ENCODE peak calls at places on chromosomes 13 and 19, in seven cellular contexts. W is Caco-2, G is AG04450, S is body of pancreas, C is ovary, R is SK-N-SH, Q is fibroblast of mammary gland. Y is an unnamed sample.

GRCh38 chr19:33350538-33351309 is 22.8 kb upstream of the CEBPG start:
- DNase-seq in C (no peak), Q (peak; percentile 98), W (no peak), S (peak; percentile 14), R (no peak), G (no peak), Y (no peak)

GRCh38 chr19:6273701-6274601 is 5.8 kb downstream of the MLLT1 start:
- DNase-seq in G (no peak), Q (peak; percentile 96), W (no peak), R (peak; percentile 74), S (peak; percentile 87), C (peak; percentile 80), Y (peak; percentile 94)

GRCh38 chr19:50315773-50316448 is 13.3 kb downstream of the KCNC3 start:
- DNase-seq in S (no peak), Q (no peak), G (no peak), R (peak; percentile 84), C (no peak), W (peak; percentile 68), Y (no peak)

GRCh38 chr19:12647490-12648071 is 19.0 kb downstream of the MAN2B1 start:
- DNase-seq in G (no peak), W (no peak), C (peak; percentile 78), R (peak; percentile 88), S (peak; percentile 88), Q (no peak), Y (peak; percentile 86)

GRCh38 chr19:48568345-48568886 is 16.4 kb downstream of the SULT2B1 start:
- DNase-seq in R (peak; percentile 68), C (peak; percentile 78), Q (peak; percentile 91), G (peak; percentile 59), W (no peak), S (peak; percentile 83), Y (peak; percentile 92)

GRCh38 chr19:38444026-38444425 is 10.5 kb downstream of the RYR1 start:
- DNase-seq in R (no peak), C (no peak), G (no peak), W (no peak), Q (no peak), S (no peak), Y (no peak)

GRCh38 chr13:97384366-97384765 is 49.6 kb upstream of the RAP2A start:
- DNase-seq in C (no peak), R (no peak), S (no peak), W (no peak), Q (no peak), G (no peak), Y (no peak)

GRCh38 chr19:6108721-6109633 is 1.3 kb downstream of the RFX2 start:
- DNase-seq in C (peak; percentile 78), S (peak; percentile 42), G (no peak), Q (peak; percentile 59), R (peak; percentile 61), W (peak; percentile 39), Y (peak; percentile 67)

GRCh38 chr13:99028890-99029289 is 51.0 kb upstream of the DOCK9 start:
- DNase-seq in Q (no peak), C (no peak), S (peak; percentile 20), R (no peak), G (no peak), W (no peak), Y (no peak)

GRCh38 chr19:54035215-54036178 is 28.2 kb downstream of the VSTM1 start:
- DNase-seq in R (no peak), S (no peak), C (no peak), Q (peak; percentile 94), G (peak; percentile 50), W (no peak), Y (no peak)

GRCh38 chr19:33502991-33503790 is 18.4 kb downstream of the PEPD start:
- DNase-seq in C (no peak), Q (no peak), S (no peak), R (no peak), G (no peak), W (no peak), Y (no peak)

GRCh38 chr13:84737671-84738070 is 855.4 kb upstream of the SLITRK1 start:
- DNase-seq in C (no peak), R (no peak), G (no peak), Q (no peak), S (no peak), W (no peak), Y (no peak)

GRCh38 chr13:21435710-21436151 is 23.4 kb downstream of the ZDHHC20 start:
- DNase-seq in C (no peak), S (peak; percentile 70), Q (peak; percentile 91), G (peak; percentile 23), R (no peak), W (no peak), Y (peak; percentile 82)

GRCh38 chr13:99926014-99926731 is 45.4 kb downstream of the ZIC5 start:
- DNase-seq in W (no peak), S (peak; percentile 52), Q (peak; percentile 49), C (peak; percentile 22), G (no peak), R (peak; percentile 38), Y (peak; percentile 48)

GRCh38 chr13:53010374-53011105 is 18.1 kb upstream of the OLFM4 start:
- DNase-seq in R (no peak), C (no peak), S (peak; percentile 81), G (no peak), W (no peak), Q (no peak), Y (no peak)

GRCh38 chr13:112113355-112113754 is 46.4 kb downstream of the SOX1 start:
- DNase-seq in Q (no peak), R (no peak), S (no peak), W (no peak), C (no peak), G (no peak), Y (no peak)

GRCh38 chr19:4660181-4660791 is 9.9 kb downstream of the MYDGF start:
- DNase-seq in W (peak; percentile 64), R (no peak), G (no peak), S (no peak), Q (no peak), C (no peak), Y (no peak)

DNA sequence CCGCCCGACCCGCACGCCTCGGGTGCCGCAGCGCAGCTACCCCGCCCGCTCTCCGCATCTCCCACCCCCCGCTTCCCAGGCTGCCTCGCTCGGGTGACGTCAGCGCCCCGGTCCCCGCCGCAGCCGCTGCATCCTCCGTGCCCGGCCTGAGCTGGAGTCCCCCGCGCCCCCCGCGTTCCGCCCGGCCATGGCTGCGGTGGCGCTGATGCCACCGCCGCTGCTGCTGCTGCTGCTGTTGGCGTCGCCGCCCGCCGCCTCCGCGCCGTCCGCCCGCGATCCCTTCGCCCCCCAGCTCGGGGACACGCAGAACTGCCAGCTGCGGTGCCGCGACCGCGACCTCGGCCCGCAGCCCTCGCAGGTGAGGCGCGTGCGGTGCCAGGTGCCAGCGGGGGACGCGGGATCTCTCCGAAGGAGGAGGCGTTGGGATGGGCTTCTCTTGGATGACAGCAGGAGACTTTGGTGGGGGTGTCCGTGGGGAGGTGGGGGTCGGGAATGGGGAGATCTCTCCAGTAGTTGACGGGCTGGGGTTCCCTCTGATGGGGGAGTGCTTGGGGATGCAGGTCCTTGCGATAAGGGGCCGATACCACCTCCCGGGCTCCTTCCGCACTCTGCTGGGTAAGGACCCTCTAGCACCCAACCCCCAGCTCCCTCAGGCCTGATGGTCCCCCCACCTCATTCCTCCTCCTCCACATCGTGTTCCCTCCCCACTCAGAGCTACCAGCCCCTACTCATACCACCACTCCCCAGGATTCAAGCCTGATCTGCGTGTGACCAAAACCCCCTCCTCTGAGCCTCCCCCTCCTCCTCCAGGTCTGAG is at the start of gene TMEM59L:
- DNase-seq in S (peak; percentile 42), Q (no peak), C (peak; percentile 56), R (peak; percentile 95), W (no peak), G (no peak), Y (no peak)
- H3K4me3 ChIP-seq in S (no peak within 1 kb of the TSS), Q (peak within 1 kb of the TSS; percentile 12), C (peak within 1 kb of the TSS; percentile 12), R (peak within 1 kb of the TSS; percentile 73), W (peak within 1 kb of the TSS; percentile 30), G (peak within 1 kb of the TSS; percentile 57), Y (no peak within 1 kb of the TSS)

DNA sequence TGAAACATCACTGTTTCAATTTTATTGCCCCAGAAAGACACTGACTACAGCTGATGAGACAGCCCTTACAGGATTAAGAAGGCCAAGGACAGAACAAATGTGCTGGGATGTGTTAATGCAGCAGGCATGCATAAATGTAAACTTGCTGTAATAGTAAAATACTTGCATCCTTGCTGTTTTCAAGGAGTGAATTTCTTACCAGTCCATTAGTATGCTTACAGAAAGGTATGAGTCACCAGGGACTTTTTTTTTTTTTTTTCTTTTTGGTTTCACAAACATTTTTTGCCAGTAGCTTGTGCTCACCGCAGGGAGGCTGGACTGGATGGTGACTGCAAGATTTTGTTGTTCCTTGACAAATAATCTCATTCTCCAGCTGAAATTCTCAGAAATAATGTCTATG is 55.1 kb downstream of the GPR180 start:
- DNase-seq in Q (peak; percentile 97), G (peak; percentile 91), W (no peak), R (no peak), S (no peak), C (no peak), Y (no peak)
- TF ChIP-seq CTCF in Q (no peak), G (peak; percentile 39), W (no peak), R (no peak), S (no peak), C (no peak), Y (no peak)

DNA sequence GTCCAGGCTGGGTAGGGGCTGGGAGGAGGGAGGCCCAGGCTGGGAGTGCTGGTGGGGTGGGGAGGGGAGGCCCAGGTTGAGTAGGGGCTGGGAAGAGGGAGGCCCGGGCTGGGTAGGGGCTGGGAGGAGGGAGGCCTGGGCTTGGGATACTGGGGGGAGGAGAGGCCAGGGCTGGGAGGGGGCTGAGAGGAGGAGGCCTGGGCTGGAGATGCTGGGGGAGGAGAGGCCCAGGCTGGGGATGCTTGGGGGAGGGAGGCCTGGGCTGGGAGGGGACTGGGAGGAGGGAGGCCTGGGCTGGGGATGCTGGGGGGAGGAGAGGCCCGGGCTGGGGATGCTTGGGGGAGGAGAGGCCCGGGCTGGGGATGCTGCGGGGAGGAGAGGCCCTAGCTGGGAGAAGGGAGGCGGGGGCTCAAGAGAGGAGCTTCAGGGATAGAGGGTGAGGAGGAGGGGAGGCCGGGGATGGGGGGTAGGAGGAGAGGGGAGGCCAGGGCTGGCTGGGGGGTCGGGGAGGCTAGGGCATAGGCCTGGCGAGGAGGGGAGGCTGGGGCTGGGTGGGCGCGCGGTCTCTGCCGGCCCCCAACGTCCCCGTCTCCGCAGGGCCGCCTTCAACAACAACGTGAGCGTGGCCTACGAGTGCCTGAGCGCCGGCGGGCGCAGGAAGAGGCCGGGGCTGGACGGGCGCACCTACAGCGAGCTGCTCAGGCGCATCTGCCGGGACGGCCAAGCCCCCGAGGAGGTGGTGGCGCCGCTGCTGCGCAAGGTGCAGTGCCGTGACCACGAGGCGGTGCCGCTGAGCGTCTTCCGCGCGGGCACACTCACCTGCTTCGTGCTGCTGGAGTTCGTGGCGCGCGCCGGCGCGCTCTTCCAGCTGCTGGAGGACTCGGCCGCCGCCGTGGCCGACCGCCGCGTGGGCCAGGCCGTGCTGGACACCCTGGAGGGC is 11.3 kb downstream of the TPGS1 start:
- DNase-seq in S (no peak), W (peak; percentile 84), G (no peak), R (no peak), C (no peak), Q (no peak), Y (no peak)
- H3K4me3 ChIP-seq in S (no peak overlapping the region), W (no peak overlapping the region), G (no peak overlapping the region), R (no peak overlapping the region), C (no peak overlapping the region), Q (no peak overlapping the region), Y (no peak overlapping the region)

GRCh38 chr13:61040180-61040579 is 375.5 kb downstream of the PCDH20 start:
- DNase-seq in Q (no peak), S (no peak), W (no peak), C (no peak), R (no peak), G (no peak), Y (no peak)
- TF ChIP-seq CTCF in Q (no peak), S (no peak), W (no peak), C (no peak), R (no peak), G (no peak), Y (no peak)

GRCh38 chr13:20320885-20321284 is 88.8 kb upstream of the GJB6 start:
- DNase-seq in Q (no peak), C (no peak), W (no peak), S (no peak), R (no peak), G (no peak), Y (no peak)
- H3K4me3 ChIP-seq in Q (no peak overlapping the region), C (no peak overlapping the region), W (no peak overlapping the region), S (no peak overlapping the region), R (no peak overlapping the region), G (no peak overlapping the region), Y (no peak overlapping the region)

Y was measured in adrenal gland.